ENCODE peak calls at places on chromosomes 11 and 22, in seven cellular contexts. S is astrocyte of the spinal cord, A is Caco-2, U is GM06990, W is endothelial cell, K is lower leg skin, L is progenitor cell of endocrine pancreas. I is an unnamed sample.

GRCh38 chr22:29972121-29972520 is 89.1 kb downstream of the MTMR3 start:
- DNase-seq in A (no peak), U (no peak), S (no peak), K (no peak), L (no peak), W (no peak), I (no peak)

GRCh38 chr22:39908737-39909136 is 7.9 kb downstream of the GRAP2 start:
- DNase-seq in U (no peak), W (no peak), L (no peak), K (no peak), S (peak), A (no peak), I (no peak)

GRCh38 chr11:3177931-3178330 is 12.8 kb upstream of the OSBPL5 start:
- DNase-seq in U (no peak), W (no peak), A (no peak), S (peak), K (no peak), L (no peak), I (no peak)

GRCh38 chr11:28674432-28675076 is 566.4 kb downstream of the METTL15 start:
- DNase-seq in A (peak), W (peak), S (peak), L (no peak), U (no peak), K (no peak), I (no peak)

GRCh38 chr11:110968348-110969062 is 256.3 kb upstream of the ARHGAP20 start:
- DNase-seq in K (no peak), U (no peak), S (peak), L (no peak), A (no peak), W (no peak), I (no peak)

GRCh38 chr11:28842716-28843115 is 734.5 kb downstream of the METTL15 start:
- DNase-seq in A (no peak), L (no peak), W (no peak), S (peak), K (no peak), U (no peak), I (no peak)

GRCh38 chr11:80155412-80156017 is 714.7 kb upstream of the TENM4 start:
- DNase-seq in W (peak), K (no peak), U (no peak), L (no peak), S (peak), A (peak), I (no peak)

GRCh38 chr11:92627615-92628201 is 341.7 kb upstream of the MTNR1B start:
- DNase-seq in K (no peak), L (no peak), S (peak), A (no peak), U (no peak), W (no peak), I (no peak)

GRCh38 chr11:61028135-61028729 is 56.8 kb downstream of the CD6 start:
- DNase-seq in K (no peak), U (peak), L (no peak), A (no peak), W (no peak), S (no peak), I (no peak)

GRCh38 chr11:122023614-122024250 is 92.3 kb downstream of the BLID start:
- DNase-seq in K (no peak), W (no peak), U (no peak), A (no peak), S (no peak), L (no peak), I (no peak)

GRCh38 chr22:39556970-39557811 is 13.4 kb upstream of the CACNA1I start:
- DNase-seq in W (no peak), A (peak), L (no peak), S (no peak), K (no peak), U (no peak), I (no peak)

GRCh38 chr11:102220728-102221467 is 96.4 kb upstream of the BIRC3 start:
- DNase-seq in K (no peak), L (no peak), W (no peak), U (no peak), A (no peak), S (peak), I (no peak)

GRCh38 chr11:110128161-110128560 is 35.0 kb downstream of the ZC3H12C start:
- DNase-seq in A (no peak), U (no peak), S (peak), K (no peak), L (no peak), W (no peak), I (no peak)

GRCh38 chr11:130163346-130164220 is 4.0 kb downstream of the ST14 start:
- DNase-seq in S (no peak), K (no peak), W (no peak), U (no peak), L (no peak), A (no peak), I (no peak)

GRCh38 chr11:79919340-79919739 is 478.5 kb upstream of the TENM4 start:
- DNase-seq in A (no peak), L (no peak), W (no peak), U (no peak), K (no peak), S (no peak), I (no peak)

GRCh38 chr11:88355887-88356286 is 18.4 kb upstream of the CTSC start:
- DNase-seq in S (no peak), A (no peak), L (no peak), U (no peak), K (no peak), W (no peak), I (no peak)

GRCh38 chr11:10556590-10556989 is 11.9 kb downstream of the LYVE1 start:
- DNase-seq in K (no peak), U (no peak), W (no peak), S (no peak), A (no peak), L (no peak), I (no peak)

GRCh38 chr11:18791175-18792065 is at the start of gene PTPN5:
- DNase-seq in K (no peak), S (no peak), A (no peak), U (no peak), W (peak), L (peak), I (no peak)

DNA sequence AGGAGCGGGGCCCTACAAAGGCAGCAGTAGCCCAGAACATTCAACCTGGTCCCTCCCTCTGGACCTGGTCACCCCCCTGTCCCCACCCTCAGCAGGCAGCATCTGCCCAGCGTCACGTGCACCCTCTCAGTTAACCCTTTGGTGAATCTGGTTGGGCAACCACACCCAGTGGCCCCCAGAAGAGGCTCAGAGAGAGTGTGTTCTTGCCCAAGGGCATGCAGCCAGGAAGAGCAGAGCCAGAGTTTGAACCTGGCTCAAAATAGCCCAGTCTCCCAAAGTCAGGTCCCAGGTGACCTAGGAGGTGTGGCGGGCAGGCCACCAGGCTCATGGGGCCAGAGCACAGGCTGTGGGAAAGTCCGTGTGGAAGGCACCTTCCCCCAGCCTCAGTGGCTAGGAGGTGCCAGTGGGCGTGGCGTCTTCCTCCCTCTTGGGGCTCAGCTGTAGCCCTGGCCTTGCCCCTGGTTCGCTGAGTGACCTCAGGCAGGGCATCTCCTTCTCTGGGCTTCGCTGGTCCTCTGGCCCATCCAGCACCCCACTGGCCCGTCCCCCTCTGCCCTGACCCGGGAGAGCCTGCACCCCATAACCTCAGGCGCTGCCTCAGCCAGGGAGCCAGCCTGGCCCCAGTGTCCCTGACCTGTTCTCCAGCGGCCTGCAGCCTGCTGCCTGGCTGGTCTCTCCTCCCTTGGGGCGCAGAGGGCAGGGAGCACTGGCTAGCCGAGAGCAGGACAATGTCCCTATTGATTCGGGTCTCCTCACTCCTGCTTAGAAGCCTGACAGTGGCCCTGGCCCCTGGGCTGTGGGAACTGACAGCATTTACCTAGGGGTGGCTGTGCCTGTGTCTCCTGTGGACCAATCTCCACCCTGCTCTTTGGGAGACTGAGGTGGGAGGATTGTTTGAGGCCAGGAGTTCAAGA is 7.0 kb downstream of the ALDH3B1 start:
- DNase-seq in L (no peak), W (no peak), K (no peak), A (peak), S (no peak), U (no peak), I (no peak)
- TF ChIP-seq CTCF in L (no peak), W (no peak), K (no peak), A (no peak), S (no peak), U (no peak), I (no peak)

GRCh38 chr22:32828150-32828549 is 26.6 kb downstream of the TIMP3 start:
- DNase-seq in S (no peak), A (no peak), U (no peak), L (no peak), K (no peak), W (no peak), I (no peak)
- TF ChIP-seq CTCF in S (peak), A (no peak), U (no peak), L (no peak), K (no peak), W (no peak), I (no peak)

DNA sequence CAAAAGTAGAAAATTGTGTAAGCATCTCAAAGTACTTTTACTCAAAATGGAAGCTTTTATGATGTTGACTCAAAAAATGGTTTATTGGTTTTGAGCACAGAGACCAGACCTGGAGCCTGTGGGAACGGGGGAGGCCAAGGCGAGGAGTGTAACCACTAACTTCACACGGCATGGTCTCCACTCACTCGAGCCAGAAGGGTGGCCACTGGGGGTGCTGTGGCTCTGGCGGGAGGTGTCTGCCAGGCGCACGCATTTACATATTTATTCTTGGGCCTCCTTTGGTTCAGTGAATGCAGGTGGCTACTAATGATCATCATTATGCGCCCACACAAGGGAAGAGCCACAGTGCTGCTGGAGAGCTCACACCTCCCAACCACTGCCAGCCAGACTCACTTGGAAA is 64.6 kb downstream of the FLRT1 start:
- DNase-seq in L (no peak), S (no peak), U (peak), W (no peak), A (peak), K (no peak), I (no peak)
- TF ChIP-seq CTCF in L (peak), S (no peak), U (peak), W (no peak), A (peak), K (no peak), I (no peak)

GRCh38 chr11:77473801-77474508 is at the start of gene PAK1:
- DNase-seq in L (peak), W (peak), K (peak), U (peak), S (peak), A (peak), I (peak)
- TF ChIP-seq CTCF in L (peak), W (no peak), K (no peak), U (peak), S (no peak), A (peak), I (no peak)

GRCh38 chr11:115241899-115242298 is 262.3 kb downstream of the CADM1 start:
- DNase-seq in L (no peak), K (no peak), W (no peak), S (no peak), U (no peak), A (no peak), I (no peak)

GRCh38 chr11:115238086-115238485 is 266.1 kb downstream of the CADM1 start:
- DNase-seq in L (no peak), S (no peak), W (no peak), U (no peak), K (no peak), A (no peak), I (no peak)

GRCh38 chr11:115237578-115237977 is 266.6 kb downstream of the CADM1 start:
- DNase-seq in K (no peak), A (no peak), S (no peak), W (no peak), U (no peak), L (no peak), I (no peak)

GRCh38 chr11:115234794-115235193 is 269.4 kb downstream of the CADM1 start:
- DNase-seq in W (no peak), S (no peak), U (no peak), K (no peak), L (no peak), A (no peak), I (no peak)

GRCh38 chr11:115238802-115239201 is 265.4 kb downstream of the CADM1 start:
- DNase-seq in K (no peak), U (no peak), S (no peak), L (no peak), A (no peak), W (no peak), I (no peak)
- TF ChIP-seq CTCF in K (no peak), U (peak), S (peak), L (no peak), A (no peak), W (no peak), I (no peak)

DNA sequence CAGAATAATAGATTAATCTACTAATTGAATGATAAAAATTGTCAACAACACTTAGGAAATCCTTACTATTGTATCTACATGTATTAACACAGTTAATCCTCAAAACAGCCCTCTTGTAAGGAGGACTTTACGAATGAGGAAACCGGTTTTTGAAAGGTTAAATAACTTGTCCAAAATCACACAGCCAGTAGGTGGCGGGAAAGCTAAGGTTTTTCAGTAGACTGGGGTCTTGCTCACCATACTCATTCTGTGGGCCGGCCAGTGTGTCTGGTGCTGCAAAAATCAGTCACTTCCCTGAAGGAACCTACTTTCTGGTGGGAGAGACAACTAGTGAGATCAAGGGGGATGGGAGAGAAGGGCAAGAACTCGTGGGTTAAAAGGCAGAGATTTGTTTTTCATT is 3.8 kb downstream of the DCPS start:
- DNase-seq in A (peak), S (peak), W (peak), U (no peak), L (no peak), K (no peak), I (no peak)
- TF ChIP-seq CTCF in A (peak), S (peak), W (peak), U (peak), L (peak), K (no peak), I (no peak)

DNA sequence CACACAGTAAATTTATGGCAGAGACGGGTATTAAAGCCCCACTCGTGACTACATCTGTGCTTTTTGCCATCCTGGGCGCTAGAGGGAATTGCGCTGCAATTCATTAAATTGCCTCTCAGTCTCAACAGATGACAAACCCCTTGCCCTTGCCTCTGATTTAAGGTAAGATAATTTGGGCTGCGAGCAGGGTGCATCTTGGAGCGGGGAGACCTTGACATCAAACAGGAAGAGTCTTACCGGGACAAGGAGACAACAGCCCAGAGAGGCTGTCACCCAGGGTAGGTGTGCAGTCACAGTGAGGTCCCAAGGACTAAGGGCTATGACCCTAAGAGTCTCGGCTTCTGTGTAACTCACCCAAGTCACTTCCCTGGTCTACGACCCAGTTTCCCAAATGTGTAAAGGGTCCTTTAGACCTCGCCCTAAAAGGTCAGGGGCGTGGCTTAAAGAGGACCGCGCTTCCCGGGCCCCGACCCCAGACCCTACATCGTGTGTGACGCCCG is 427 bp upstream of the TOM1 start:
- DNase-seq in W (no peak), U (no peak), K (no peak), A (no peak), L (no peak), S (peak), I (no peak)
- TF ChIP-seq CTCF in W (no peak), U (no peak), K (no peak), A (no peak), L (no peak), S (no peak), I (no peak)

GRCh38 chr11:86202013-86202336 is 42.6 kb upstream of the EED start:
- DNase-seq in A (no peak), W (no peak), K (no peak), U (no peak), L (no peak), S (no peak), I (no peak)
- TF ChIP-seq CTCF in A (no peak), W (no peak), K (no peak), U (no peak), L (no peak), S (no peak), I (no peak)